ENCODE peak calls at places on chromosomes 7 and 10, in nine cellular contexts. A is HFFc6, V is ELF-1, N is cardiac muscle cell, F is right lobe of liver, H is LHCN-M2, Z is astrocyte of the hippocampus, R is H9, M is brain microvascular endothelial cell. L is an unnamed sample.

GRCh38 chr7:108000875-108001758 is 1.8 kb downstream of the LAMB1 start:
- DNase-seq in A (peak), V (peak), N (peak), F (peak), H (peak), Z (peak), R (peak), M (no peak), L (no peak)

GRCh38 chr7:94244760-94245159 is 149.9 kb upstream of the COL1A2 start:
- DNase-seq in A (no peak), V (no peak), N (no peak), F (no peak), H (peak), Z (no peak), R (no peak), M (no peak), L (no peak)

GRCh38 chr10:88313897-88314296 is 269.2 kb downstream of the RNLS start:
- DNase-seq in A (no peak), V (no peak), N (no peak), F (no peak), H (no peak), Z (no peak), R (no peak), M (no peak), L (no peak)

GRCh38 chr10:132929953-132930640 is 12.3 kb downstream of the CFAP46 start:
- DNase-seq in A (no peak), V (no peak), N (no peak), F (no peak), H (no peak), Z (no peak), R (no peak), M (no peak), L (no peak)

GRCh38 chr10:4656576-4657194 is 169.3 kb upstream of the AKR1E2 start:
- DNase-seq in A (peak), V (peak), N (peak), F (peak), H (peak), Z (peak), R (peak), M (peak), L (peak)

GRCh38 chr7:121384159-121384745 is 11.9 kb downstream of the FAM3C start:
- DNase-seq in A (no peak), V (no peak), N (no peak), F (no peak), H (no peak), Z (no peak), R (no peak), M (no peak), L (no peak)

GRCh38 chr7:93307131-93307660 is 75.0 kb downstream of the VPS50 start:
- DNase-seq in A (peak), V (no peak), N (peak), F (no peak), H (peak), Z (peak), R (no peak), M (peak), L (no peak)

GRCh38 chr10:59885430-59886134 is 20.8 kb downstream of the CCDC6 start:
- DNase-seq in A (no peak), V (no peak), N (no peak), F (no peak), H (no peak), Z (no peak), R (no peak), M (no peak), L (peak)

GRCh38 chr10:87079106-87079836 is 15.4 kb downstream of the GLUD1 start:
- DNase-seq in A (no peak), V (no peak), N (no peak), F (no peak), H (no peak), Z (peak), R (no peak), M (no peak), L (no peak)

GRCh38 chr10:18340496-18341051 is 200.3 kb downstream of the CACNB2 start:
- DNase-seq in A (no peak), V (peak), N (peak), F (no peak), H (no peak), Z (peak), R (no peak), M (peak), L (peak)

GRCh38 chr7:22432203-22432718 is 67.7 kb downstream of the STEAP1B start:
- DNase-seq in A (no peak), V (no peak), N (no peak), F (no peak), H (no peak), Z (no peak), R (no peak), M (no peak), L (no peak)

L was measured in pons.